ENCODE peak calls at places on chromosomes 2 and 18, in six cellular contexts. One of them, this sample, is unnamed.

GRCh38 chr18:77857926-77858325 is 608.3 kb downstream of the GALR1 start:
- DNase-seq in RWPE2: no peak
- DNase-seq in A673: peak; percentile 26
- DNase-seq in IMR-90: no peak
- DNase-seq in ovary: no peak
- DNase-seq in A549: no peak
- DNase-seq in this sample: no peak

GRCh38 chr2:20416723-20417122 is 30.2 kb upstream of the RHOB start:
- DNase-seq in IMR-90: no peak
- DNase-seq in A549: no peak
- DNase-seq in A673: no peak
- DNase-seq in ovary: no peak
- DNase-seq in RWPE2: no peak
- DNase-seq in this sample: no peak

GRCh38 chr2:9153589-9153988 is 53.0 kb upstream of the ASAP2 start:
- DNase-seq in ovary: no peak
- DNase-seq in A549: no peak
- DNase-seq in A673: no peak
- DNase-seq in IMR-90: no peak
- DNase-seq in RWPE2: no peak
- DNase-seq in this sample: no peak

GRCh38 chr2:219724628-219725027 is 97.2 kb downstream of the SLC4A3 start:
- DNase-seq in A673: no peak
- DNase-seq in RWPE2: no peak
- DNase-seq in IMR-90: peak; percentile 73
- DNase-seq in ovary: no peak
- DNase-seq in A549: no peak
- DNase-seq in this sample: no peak

GRCh38 chr2:143361346-143361745 is 232.1 kb downstream of the ARHGAP15 start:
- DNase-seq in RWPE2: no peak
- DNase-seq in IMR-90: no peak
- DNase-seq in ovary: no peak
- DNase-seq in A549: no peak
- DNase-seq in A673: no peak
- DNase-seq in this sample: no peak

GRCh38 chr18:71105078-71105819 is 816.4 kb downstream of the SOCS6 start:
- DNase-seq in A549: no peak
- DNase-seq in IMR-90: peak; percentile 22
- DNase-seq in A673: peak; percentile 70
- DNase-seq in RWPE2: no peak
- DNase-seq in ovary: no peak
- DNase-seq in this sample: no peak

GRCh38 chr2:99079226-99079625 is 62.3 kb upstream of the C2orf15 start:
- DNase-seq in RWPE2: no peak
- DNase-seq in A549: no peak
- DNase-seq in A673: no peak
- DNase-seq in ovary: no peak
- DNase-seq in IMR-90: no peak
- DNase-seq in this sample: no peak

GRCh38 chr18:55328301-55328700 is 259.7 kb downstream of the TCF4 start:
- DNase-seq in ovary: no peak
- DNase-seq in IMR-90: peak; percentile 78
- DNase-seq in A673: no peak
- DNase-seq in A549: no peak
- DNase-seq in RWPE2: no peak
- DNase-seq in this sample: no peak

GRCh38 chr2:190964170-190964795 is 49.7 kb downstream of the STAT1 start:
- DNase-seq in IMR-90: no peak
- DNase-seq in A549: no peak
- DNase-seq in ovary: no peak
- DNase-seq in RWPE2: no peak
- DNase-seq in A673: no peak
- DNase-seq in this sample: no peak

GRCh38 chr2:165903406-165903805 is 50.2 kb downstream of the TTC21B start:
- DNase-seq in IMR-90: no peak
- DNase-seq in A673: no peak
- DNase-seq in RWPE2: no peak
- DNase-seq in A549: no peak
- DNase-seq in ovary: no peak
- DNase-seq in this sample: no peak

GRCh38 chr2:129331638-129332037 is 647.8 kb upstream of the RAB6C start:
- DNase-seq in A673: peak; percentile 2
- DNase-seq in IMR-90: no peak
- DNase-seq in A549: no peak
- DNase-seq in RWPE2: no peak
- DNase-seq in ovary: no peak
- DNase-seq in this sample: no peak

GRCh38 chr2:21306235-21306634 is 182.5 kb downstream of the TDRD15 start:
- DNase-seq in ovary: no peak
- DNase-seq in A549: no peak
- DNase-seq in A673: no peak
- DNase-seq in IMR-90: no peak
- DNase-seq in RWPE2: no peak
- DNase-seq in this sample: no peak

GRCh38 chr2:160408575-160409291 is 84.9 kb downstream of the RBMS1 start:
- DNase-seq in A549: no peak
- DNase-seq in ovary: no peak
- DNase-seq in A673: no peak
- DNase-seq in IMR-90: no peak
- DNase-seq in RWPE2: no peak
- DNase-seq in this sample: no peak

GRCh38 chr18:73719611-73720010 is 428.0 kb downstream of the FBXO15 start:
- DNase-seq in RWPE2: no peak
- DNase-seq in A673: no peak
- DNase-seq in ovary: no peak
- DNase-seq in A549: no peak
- DNase-seq in IMR-90: no peak
- DNase-seq in this sample: no peak

GRCh38 chr2:9690252-9690651 is 59.5 kb upstream of the YWHAQ start:
- DNase-seq in A549: no peak
- DNase-seq in RWPE2: no peak
- DNase-seq in A673: no peak
- DNase-seq in ovary: no peak
- DNase-seq in IMR-90: peak; percentile 55
- DNase-seq in this sample: no peak

GRCh38 chr2:56749152-56749752 is 565.5 kb downstream of the CCDC85A start:
- DNase-seq in A673: peak; percentile 49
- DNase-seq in RWPE2: no peak
- DNase-seq in ovary: no peak
- DNase-seq in IMR-90: peak; percentile 6
- DNase-seq in A549: peak; percentile 6
- DNase-seq in this sample: no peak

GRCh38 chr2:95760839-95761525 is 169.2 kb downstream of the TRIM43 start:
- DNase-seq in IMR-90: peak; percentile 88
- DNase-seq in A673: peak; percentile 47
- DNase-seq in ovary: no peak
- DNase-seq in A549: peak; percentile 1
- DNase-seq in RWPE2: no peak
- DNase-seq in this sample: no peak

GRCh38 chr2:100513650-100514049 is 43.4 kb downstream of the NMS start:
- DNase-seq in IMR-90: no peak
- DNase-seq in A673: no peak
- DNase-seq in RWPE2: no peak
- DNase-seq in A549: no peak
- DNase-seq in ovary: no peak
- DNase-seq in this sample: no peak

GRCh38 chr18:46460754-46461153 is 196.3 kb downstream of the LOXHD1 start:
- DNase-seq in IMR-90: no peak
- DNase-seq in A673: no peak
- DNase-seq in ovary: no peak
- DNase-seq in RWPE2: no peak
- DNase-seq in A549: no peak
- DNase-seq in this sample: no peak

GRCh38 chr2:181738074-181738473 is 57.8 kb upstream of the NEUROD1 start:
- DNase-seq in ovary: no peak
- DNase-seq in IMR-90: peak; percentile 28
- DNase-seq in RWPE2: no peak
- DNase-seq in A549: no peak
- DNase-seq in A673: peak; percentile 54
- DNase-seq in this sample: no peak

GRCh38 chr18:55547705-55548056 is 40.3 kb downstream of the TCF4 start:
- DNase-seq in RWPE2: no peak
- DNase-seq in A673: no peak
- DNase-seq in IMR-90: no peak
- DNase-seq in ovary: no peak
- DNase-seq in A549: no peak
- DNase-seq in this sample: no peak

GRCh38 chr2:17621781-17622180 is 81.3 kb downstream of the VSNL1 start:
- DNase-seq in ovary: no peak
- DNase-seq in A549: no peak
- DNase-seq in A673: peak; percentile 24
- DNase-seq in RWPE2: no peak
- DNase-seq in IMR-90: peak; percentile 65
- DNase-seq in this sample: no peak

GRCh38 chr18:63762518-63762917 is 12.7 kb upstream of the SERPINB7 start:
- DNase-seq in ovary: no peak
- DNase-seq in A673: no peak
- DNase-seq in RWPE2: no peak
- DNase-seq in A549: no peak
- DNase-seq in IMR-90: peak; percentile 89
- DNase-seq in this sample: no peak

GRCh38 chr18:47531759-47532158 is 280.3 kb upstream of the SKOR2 start:
- DNase-seq in IMR-90: no peak
- DNase-seq in A673: no peak
- DNase-seq in ovary: no peak
- DNase-seq in A549: no peak
- DNase-seq in RWPE2: no peak
- DNase-seq in this sample: no peak

GRCh38 chr18:48330016-48330991 is 78.9 kb downstream of the ZBTB7C start:
- DNase-seq in ovary: no peak
- DNase-seq in IMR-90: peak; percentile 69
- DNase-seq in A673: peak; percentile 12
- DNase-seq in A549: peak; percentile 32
- DNase-seq in RWPE2: no peak
- DNase-seq in this sample: no peak

GRCh38 chr18:61946449-61946848 is 53.6 kb upstream of the RNF152 start:
- DNase-seq in RWPE2: no peak
- DNase-seq in ovary: no peak
- DNase-seq in A673: no peak
- DNase-seq in A549: no peak
- DNase-seq in IMR-90: peak; percentile 88
- DNase-seq in this sample: no peak

GRCh38 chr2:100223502-100223901 is 81.1 kb upstream of the AFF3 start:
- DNase-seq in IMR-90: no peak
- DNase-seq in RWPE2: no peak
- DNase-seq in ovary: no peak
- DNase-seq in A549: no peak
- DNase-seq in A673: no peak
- DNase-seq in this sample: no peak

DNA sequence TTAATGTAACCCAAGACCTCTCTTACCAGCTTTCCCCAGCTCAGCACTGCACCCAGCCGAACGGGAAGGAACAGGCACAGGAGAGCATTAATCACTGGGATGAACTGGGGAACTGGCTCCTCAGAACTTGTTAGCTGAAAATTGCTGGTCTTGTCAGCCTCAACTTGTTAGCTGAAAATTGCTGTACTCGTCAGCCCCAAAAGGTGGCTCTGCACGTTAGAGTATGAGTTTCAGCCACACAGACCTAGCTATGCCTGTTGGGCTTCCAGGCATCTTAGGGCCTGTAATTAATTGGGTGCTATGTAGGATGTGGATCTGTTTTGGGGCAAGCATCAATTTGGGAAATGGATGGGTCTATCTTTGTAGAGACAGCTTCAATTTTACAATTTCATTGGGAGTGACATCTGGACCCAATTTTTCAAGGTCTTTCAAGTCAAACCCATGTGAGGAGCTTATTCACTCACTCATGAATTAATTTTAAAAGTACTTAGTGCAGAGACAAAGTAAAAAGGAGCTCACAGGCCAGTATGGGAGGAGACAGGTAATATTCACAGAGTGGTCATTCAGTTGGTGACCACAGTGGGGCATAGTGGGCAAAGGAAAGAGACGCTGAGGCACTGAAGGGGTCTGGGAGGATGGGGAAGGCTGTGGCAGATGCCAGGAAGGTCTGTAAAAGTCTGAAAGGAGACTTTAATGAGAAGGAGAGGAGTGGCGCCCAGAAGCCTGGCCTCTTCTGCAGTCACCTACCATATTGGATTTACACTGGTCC is 75.8 kb downstream of the CD8B2 start:
- DNase-seq in RWPE2: no peak
- DNase-seq in A549: no peak
- DNase-seq in ovary: no peak
- DNase-seq in A673: no peak
- DNase-seq in IMR-90: no peak
- DNase-seq in this sample: no peak
- TF ChIP-seq CTCF in RWPE2: no peak
- TF ChIP-seq CTCF in A549: peak; percentile 29
- TF ChIP-seq CTCF in ovary: no peak
- TF ChIP-seq CTCF in A673: peak; percentile 8
- TF ChIP-seq CTCF in IMR-90: peak; percentile 17
- TF ChIP-seq CTCF in this sample: no peak

GRCh38 chr2:217895070-217895635 is 107.6 kb downstream of the TNS1 start:
- DNase-seq in A673: no peak
- DNase-seq in ovary: no peak
- DNase-seq in RWPE2: no peak
- DNase-seq in A549: no peak
- DNase-seq in IMR-90: no peak
- DNase-seq in this sample: no peak
- H3K4me1 ChIP-seq in A673: no peaks in the 10 kb centered on the region
- H3K4me1 ChIP-seq in ovary: peaks cover 26% of the 10 kb centered on the region
- H3K4me1 ChIP-seq in RWPE2: no peaks in the 10 kb centered on the region
- H3K4me1 ChIP-seq in A549: peaks cover 23% of the 10 kb centered on the region
- H3K4me1 ChIP-seq in IMR-90: peaks cover 8% of the 10 kb centered on the region
- H3K4me1 ChIP-seq in this sample: no peaks in the 10 kb centered on the region

GRCh38 chr2:138846216-138846821 is 66.1 kb upstream of the NXPH2 start:
- DNase-seq in A549: peak; percentile 39
- DNase-seq in A673: peak; percentile 77
- DNase-seq in RWPE2: no peak
- DNase-seq in ovary: no peak
- DNase-seq in IMR-90: peak; percentile 7
- DNase-seq in this sample: no peak
- TF ChIP-seq CTCF in A549: peak; percentile 63
- TF ChIP-seq CTCF in A673: peak; percentile 88
- TF ChIP-seq CTCF in RWPE2: peak; percentile 82
- TF ChIP-seq CTCF in ovary: no peak
- TF ChIP-seq CTCF in IMR-90: peak; percentile 45
- TF ChIP-seq CTCF in this sample: peak; percentile 29

DNA sequence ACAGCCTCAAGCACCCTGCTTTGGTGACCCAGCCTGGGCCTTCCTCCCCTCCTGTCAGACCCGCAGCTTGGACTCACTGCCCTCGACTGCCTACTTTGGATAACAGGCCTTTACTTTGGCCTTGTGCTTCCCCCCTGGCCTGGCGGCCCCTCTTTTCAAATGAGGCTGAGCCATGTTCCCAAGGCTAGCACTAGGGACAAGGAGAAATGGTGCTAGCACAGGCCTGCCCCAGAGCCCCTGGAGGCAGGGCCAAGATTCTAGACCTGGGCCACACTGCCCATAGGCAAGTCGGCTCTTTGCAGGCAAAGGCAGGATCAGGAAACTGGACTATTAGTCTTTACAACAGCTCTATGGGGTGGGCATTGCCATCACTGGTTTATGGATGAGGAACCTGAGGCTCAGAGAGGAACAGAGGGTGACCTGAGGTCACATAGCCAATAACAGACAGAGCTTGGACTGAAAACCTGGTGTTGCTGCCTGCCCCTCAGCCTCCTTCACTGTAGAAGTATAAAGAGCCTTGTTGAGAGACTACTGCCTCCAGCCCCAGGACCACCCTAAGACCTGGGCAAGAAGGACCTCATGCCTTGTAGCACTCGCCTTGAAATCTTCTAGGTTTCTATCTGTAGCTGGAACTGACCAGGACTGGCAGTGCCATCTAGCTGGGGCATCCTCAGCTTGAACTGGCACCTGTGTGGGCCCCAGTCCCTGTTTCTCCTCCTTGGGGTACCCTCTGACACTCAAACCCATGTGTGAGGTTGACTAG is 266.3 kb downstream of the DYSF start:
- DNase-seq in ovary: no peak
- DNase-seq in A673: no peak
- DNase-seq in RWPE2: no peak
- DNase-seq in A549: no peak
- DNase-seq in IMR-90: no peak
- DNase-seq in this sample: no peak
- H3K4me1 ChIP-seq in ovary: no peaks in the 10 kb centered on the region
- H3K4me1 ChIP-seq in A673: no peaks in the 10 kb centered on the region
- H3K4me1 ChIP-seq in RWPE2: no peaks in the 10 kb centered on the region
- H3K4me1 ChIP-seq in A549: peaks cover 10% of the 10 kb centered on the region
- H3K4me1 ChIP-seq in IMR-90: peaks cover 8% of the 10 kb centered on the region
- H3K4me1 ChIP-seq in this sample: no peaks in the 10 kb centered on the region